ENCODE peak calls at places on chromosomes 4 and X, in four cellular contexts. R is foreskin fibroblast, E is A549, U is cardiac fibroblast. N is an unnamed sample.

GRCh38 chr4:150569384-150569987 is 12.5 kb upstream of the MAB21L2 start:
- DNase-seq in R (peak; percentile 54), U (peak; percentile 18), E (peak; percentile 33), N (no peak)

GRCh38 chr4:189136462-189136861 is 804.2 kb upstream of the FRG1 start:
- DNase-seq in R (no peak), U (no peak), E (no peak), N (no peak)

GRCh38 chr4:181006509-181007290 is 1236.5 kb upstream of the TENM3 start:
- DNase-seq in E (no peak), R (no peak), U (no peak), N (peak; percentile 10)

GRCh38 chr4:8840006-8840793 is 31.4 kb downstream of the HMX1 start:
- DNase-seq in U (no peak), E (no peak), R (no peak), N (no peak)

GRCh38 chr4:38284294-38285045 is 324.3 kb downstream of the PTTG2 start:
- DNase-seq in U (peak; percentile 83), R (no peak), E (no peak), N (peak; percentile 17)

GRCh38 chrX:48492293-48492910 is 16.4 kb upstream of the PORCN start:
- DNase-seq in E (no peak), U (peak; percentile 26), R (peak; percentile 77), N (no peak)

GRCh38 chr4:87260477-87260876 is 40.1 kb upstream of the KLHL8 start:
- DNase-seq in E (no peak), R (no peak), U (no peak), N (no peak)

GRCh38 chrX:123450217-123450616 is 266.1 kb downstream of the GRIA3 start:
- DNase-seq in E (peak; percentile 1), U (peak; percentile 3), R (peak; percentile 14), N (no peak)

GRCh38 chr4:78902313-78902712 is 36.9 kb downstream of the PAQR3 start:
- DNase-seq in E (no peak), R (no peak), U (no peak), N (no peak)

GRCh38 chr4:42281324-42282020 is 115.8 kb upstream of the SHISA3 start:
- DNase-seq in R (no peak), U (no peak), E (no peak), N (no peak)

GRCh38 chrX:21745756-21746155 is 12.2 kb downstream of the SMPX start:
- DNase-seq in U (peak; percentile 27), R (peak; percentile 34), E (peak; percentile 8), N (peak; percentile 52)

GRCh38 chr4:88725986-88726385 is 28.4 kb upstream of the NAP1L5 start:
- DNase-seq in U (no peak), E (no peak), R (no peak), N (no peak)

GRCh38 chrX:130268500-130269170 is at the start of gene ZNF280C:
- DNase-seq in R (peak; percentile 96), E (peak; percentile 89), U (peak; percentile 94), N (peak; percentile 95)

GRCh38 chrX:40175416-40176255 is 77.9 kb upstream of the BCOR start:
- DNase-seq in R (peak; percentile 65), E (peak; percentile 13), U (peak; percentile 58), N (peak; percentile 85)

GRCh38 chrX:147981038-147981752 is at the start of gene FMR1NB:
- DNase-seq in E (no peak), R (no peak), U (no peak), N (no peak)

GRCh38 chrX:120429776-120430535 is 39.1 kb downstream of the LAMP2 start:
- DNase-seq in E (no peak), U (no peak), R (no peak), N (no peak)

GRCh38 chr4:165606465-165607205 is 227.8 kb downstream of the CPE start:
- DNase-seq in E (no peak), R (no peak), U (no peak), N (no peak)

GRCh38 chrX:5265324-5265723 is 963.3 kb downstream of the NLGN4X start:
- DNase-seq in E (no peak), R (no peak), U (no peak), N (no peak)

GRCh38 chrX:137195991-137196390 is 162.2 kb upstream of the GPR101 start:
- DNase-seq in E (no peak), U (no peak), R (no peak), N (no peak)

GRCh38 chr4:54959656-54960055 is 165.7 kb downstream of the KDR start:
- DNase-seq in U (peak; percentile 56), E (no peak), R (peak; percentile 96), N (no peak)

GRCh38 chr4:25805255-25805860 is 57.4 kb downstream of the SEL1L3 start:
- DNase-seq in R (no peak), U (no peak), E (no peak), N (no peak)

GRCh38 chr4:140005699-140006098 is 148.3 kb downstream of the MAML3 start:
- DNase-seq in E (no peak), R (no peak), U (no peak), N (peak; percentile 18)

GRCh38 chr4:42555828-42556227 is 101.1 kb downstream of the ATP8A1 start:
- DNase-seq in U (peak; percentile 37), R (peak; percentile 25), E (no peak), N (no peak)

GRCh38 chr4:95129708-95130343 is 372.1 kb downstream of the BMPR1B start:
- DNase-seq in E (peak; percentile 43), U (peak; percentile 99), R (peak; percentile 98), N (peak; percentile 92)

GRCh38 chrX:68829594-68830485 is 1.0 kb downstream of the EFNB1 start:
- DNase-seq in U (peak; percentile 27), E (peak; percentile 14), R (peak; percentile 65), N (no peak)

GRCh38 chr4:139887378-139887801 is 221.8 kb downstream of the MGST2 start:
- DNase-seq in E (no peak), U (no peak), R (peak; percentile 61), N (no peak)

GRCh38 chr4:164379694-164380093 is 374.2 kb upstream of the SMIM31 start:
- DNase-seq in E (no peak), R (no peak), U (no peak), N (no peak)

GRCh38 chrX:115378471-115378870 is 89.0 kb downstream of the LUZP4 start:
- DNase-seq in R (peak; percentile 39), U (peak; percentile 73), E (no peak), N (peak; percentile 22)
- TF ChIP-seq CTCF in R (no peak), U (no peak), E (no peak), N (no peak)

DNA sequence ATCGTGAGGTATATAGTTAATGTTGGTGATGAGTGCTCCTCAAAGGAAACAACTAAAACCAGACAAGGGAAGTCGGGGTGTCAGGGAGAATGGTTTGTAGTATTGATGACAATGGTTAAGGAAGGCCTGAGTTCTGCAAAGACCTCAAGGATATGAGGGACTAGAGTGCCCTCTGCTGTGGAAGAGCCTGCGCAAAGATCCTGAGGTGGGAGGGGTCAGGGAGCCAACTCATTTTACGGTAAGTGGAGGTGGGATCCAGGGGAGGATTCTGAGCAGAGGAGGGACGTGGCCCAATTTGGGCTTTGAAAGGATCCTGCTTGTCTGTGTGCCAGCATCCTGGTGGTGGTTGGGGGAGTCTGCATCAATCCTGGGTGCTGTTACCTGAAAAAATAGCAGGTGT is 11.3 kb downstream of the UBA1 start:
- DNase-seq in R (no peak), E (no peak), U (no peak), N (no peak)
- TF ChIP-seq CTCF in R (no peak), E (no peak), U (no peak), N (no peak)

DNA sequence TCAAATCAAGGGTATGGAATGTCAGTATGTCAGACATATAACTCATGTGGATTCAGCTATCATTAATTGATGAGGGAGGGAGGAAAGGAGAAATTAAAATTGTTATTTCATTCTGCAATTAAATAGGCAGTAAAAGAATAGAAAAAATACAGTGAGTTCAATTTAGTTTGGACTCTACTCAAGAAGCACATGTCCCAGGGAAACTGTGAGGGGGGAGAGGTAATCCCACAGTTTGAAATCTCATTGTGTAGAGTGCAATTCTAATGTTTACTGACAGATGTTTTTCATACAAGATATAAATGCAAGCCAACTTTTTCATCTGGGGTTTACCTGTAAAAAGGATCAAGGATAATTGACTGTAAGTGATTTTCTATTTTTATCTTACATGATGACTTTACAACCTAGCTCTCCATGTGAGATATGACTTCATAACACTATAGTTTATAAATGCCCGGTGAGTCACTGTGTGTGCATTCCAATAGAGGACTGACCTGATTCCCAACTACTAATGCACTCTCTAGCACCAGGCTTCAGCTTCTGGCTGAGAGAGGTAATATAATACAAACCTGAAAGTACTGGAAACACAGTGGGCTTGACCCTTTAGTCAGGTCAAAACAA is 35.2 kb upstream of the SCD5 start:
- DNase-seq in R (peak; percentile 85), E (no peak), U (peak; percentile 66), N (no peak)
- TF ChIP-seq CTCF in R (no peak), E (no peak), U (no peak), N (no peak)

GRCh38 chr4:98746530-98746929 is 88.1 kb upstream of the TSPAN5 start:
- DNase-seq in U (no peak), E (no peak), R (peak; percentile 79), N (peak; percentile 44)

GRCh38 chr4:98747659-98748091 is 89.3 kb upstream of the TSPAN5 start:
- DNase-seq in E (no peak), U (no peak), R (peak; percentile 31), N (peak; percentile 86)

GRCh38 chr4:98744372-98745150 is 86.2 kb upstream of the TSPAN5 start:
- DNase-seq in U (peak; percentile 11), E (no peak), R (no peak), N (peak; percentile 37)

GRCh38 chr4:98746936-98747658 is 88.7 kb upstream of the TSPAN5 start:
- DNase-seq in R (peak; percentile 49), E (no peak), U (no peak), N (no peak)

DNA sequence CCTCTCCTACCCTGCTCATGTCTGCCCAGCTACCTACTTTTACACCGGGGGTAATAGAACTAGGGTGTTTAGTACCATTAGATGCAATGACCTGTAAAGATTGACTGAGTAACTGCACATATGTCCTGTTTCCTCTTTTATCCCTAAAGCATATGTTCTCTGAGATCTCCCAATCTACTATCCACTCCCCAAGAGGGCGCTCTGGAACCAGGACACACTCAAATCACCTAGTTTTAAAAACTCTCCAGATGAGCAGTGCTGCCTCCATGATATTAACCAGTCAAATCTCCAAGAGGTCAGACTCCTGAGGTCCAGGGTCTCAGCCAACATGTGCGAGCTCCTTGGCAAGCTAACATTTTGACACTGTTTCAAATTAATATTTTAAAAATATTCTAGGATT is 87.0 kb upstream of the TSPAN5 start:
- DNase-seq in R (peak; percentile 33), E (no peak), U (peak; percentile 62), N (peak; percentile 46)
- TF ChIP-seq CTCF in R (peak; percentile 29), E (peak; percentile 35), U (peak; percentile 40), N (peak; percentile 67)

GRCh38 chrX:153969125-153969903 is 2.3 kb downstream of the HCFC1 start:
- DNase-seq in E (no peak), U (no peak), R (no peak), N (no peak)

GRCh38 chrX:153967536-153968214 is 3.9 kb downstream of the HCFC1 start:
- DNase-seq in R (no peak), U (no peak), E (no peak), N (no peak)

GRCh38 chrX:153969904-153970397 is 1.7 kb downstream of the HCFC1 start:
- DNase-seq in U (peak; percentile 40), E (no peak), R (peak; percentile 52), N (no peak)

GRCh38 chrX:153968255-153968654 is 3.4 kb downstream of the HCFC1 start:
- DNase-seq in U (no peak), E (no peak), R (no peak), N (no peak)

DNA sequence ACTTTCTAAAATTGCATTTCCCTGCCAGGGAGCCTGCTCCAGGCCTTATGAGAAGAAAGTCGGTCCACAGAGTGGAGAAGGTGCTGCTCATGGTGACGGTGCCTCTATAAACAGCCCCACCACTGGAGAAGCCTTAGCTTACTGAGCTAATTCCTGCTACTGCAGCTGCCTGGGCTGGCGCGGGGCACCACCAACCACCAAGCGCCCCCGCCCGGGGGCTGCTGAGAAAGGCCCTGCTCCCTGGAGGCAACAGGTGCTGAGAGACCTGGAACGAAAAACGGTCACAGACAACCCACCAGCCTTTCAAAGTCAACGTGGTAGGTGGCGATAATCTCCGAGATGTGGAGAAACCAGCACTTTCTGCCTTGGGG is 2.9 kb downstream of the HCFC1 start:
- DNase-seq in R (peak; percentile 42), E (no peak), U (no peak), N (peak; percentile 42)
- TF ChIP-seq CTCF in R (no peak), E (no peak), U (no peak), N (peak; percentile 17)

N was measured in A673.